ENCODE peak calls at places on chromosome 3, in seven cellular contexts. T is AG04450, K is GM06990, V is astrocyte of the spinal cord, N is WERI-Rb-1, C is body of pancreas, G is AG10803. F is an unnamed sample.

GRCh38 chr3:62935793-62936192 is 60.6 kb upstream of the CADPS start:
- DNase-seq in K (no peak), G (no peak), C (no peak), T (no peak), N (no peak), V (no peak), F (no peak)

GRCh38 chr3:195892355-195893120 is 15.8 kb downstream of the TNK2 start:
- DNase-seq in T (no peak), V (peak; percentile 76), G (peak; percentile 79), K (no peak), C (peak; percentile 59), N (no peak), F (no peak)

GRCh38 chr3:134802428-134803050 is 7.5 kb downstream of the EPHB1 start:
- DNase-seq in C (no peak), N (no peak), V (no peak), K (no peak), G (no peak), T (no peak), F (no peak)

GRCh38 chr3:155805204-155805801 is 775 bp downstream of the C3orf33 start:
- DNase-seq in C (peak; percentile 63), T (no peak), K (no peak), N (no peak), V (no peak), G (peak; percentile 30), F (no peak)

GRCh38 chr3:40109641-40110490 is 199.6 kb upstream of the EIF1B start:
- DNase-seq in N (no peak), T (no peak), V (no peak), K (no peak), G (no peak), C (peak; percentile 21), F (no peak)

GRCh38 chr3:165406425-165406824 is 210.2 kb upstream of the SLITRK3 start:
- DNase-seq in V (no peak), N (no peak), G (no peak), C (no peak), K (no peak), T (no peak), F (no peak)

GRCh38 chr3:46213201-46213600 is 5.1 kb upstream of the CCR1 start:
- DNase-seq in N (no peak), V (no peak), T (no peak), K (no peak), G (no peak), C (no peak), F (no peak)

GRCh38 chr3:130733236-130733884 is 13.3 kb downstream of the PIK3R4 start:
- DNase-seq in N (no peak), K (no peak), T (no peak), G (no peak), V (no peak), C (no peak), F (no peak)

GRCh38 chr3:192275741-192276355 is 451.5 kb downstream of the FGF12 start:
- DNase-seq in K (no peak), T (no peak), C (no peak), N (no peak), G (no peak), V (no peak), F (no peak)

GRCh38 chr3:73270839-73271483 is 209.5 kb downstream of the EBLN2 start:
- DNase-seq in C (peak; percentile 5), N (no peak), T (no peak), V (no peak), G (peak; percentile 89), K (no peak), F (no peak)

GRCh38 chr3:13224967-13225366 is 151.7 kb upstream of the IQSEC1 start:
- DNase-seq in K (no peak), G (no peak), C (no peak), T (no peak), N (no peak), V (no peak), F (no peak)

GRCh38 chr3:71201939-71202338 is 381.6 kb downstream of the FOXP1 start:
- DNase-seq in V (peak; percentile 75), T (no peak), G (peak; percentile 74), N (no peak), K (no peak), C (peak; percentile 78), F (no peak)

GRCh38 chr3:46187876-46188275 is 20.2 kb downstream of the CCR1 start:
- DNase-seq in C (no peak), V (peak; percentile 17), G (peak; percentile 30), T (no peak), K (peak; percentile 30), N (no peak), F (peak; percentile 88)

GRCh38 chr3:13657660-13658435 is 108.9 kb downstream of the FBLN2 start:
- DNase-seq in V (peak; percentile 15), K (peak; percentile 37), T (no peak), C (peak; percentile 63), N (peak; percentile 68), G (peak; percentile 24), F (no peak)

GRCh38 chr3:186258968-186259367 is 103.1 kb downstream of the DGKG start:
- DNase-seq in G (no peak), C (no peak), V (no peak), K (no peak), T (no peak), N (peak; percentile 33), F (no peak)

GRCh38 chr3:46897829-46898320 is 20.4 kb downstream of the PTH1R start:
- DNase-seq in T (no peak), G (no peak), C (no peak), K (no peak), N (no peak), V (no peak), F (no peak)

GRCh38 chr3:188974856-188975611 is 196.7 kb upstream of the TPRG1 start:
- DNase-seq in V (peak; percentile 86), N (no peak), C (peak; percentile 23), T (no peak), G (peak; percentile 63), K (no peak), F (no peak)

GRCh38 chr3:153163349-153164008 is 1.5 kb downstream of the RAP2B start:
- DNase-seq in T (no peak), V (no peak), N (no peak), G (peak; percentile 36), K (no peak), C (no peak), F (no peak)

GRCh38 chr3:31235062-31235704 is 297.5 kb upstream of the STT3B start:
- DNase-seq in T (no peak), K (no peak), N (no peak), G (no peak), C (no peak), V (no peak), F (no peak)

GRCh38 chr3:125374501-125374995 is 577 bp downstream of the ZNF148 start:
- DNase-seq in T (no peak), V (peak; percentile 40), K (no peak), N (peak; percentile 62), G (peak; percentile 43), C (peak; percentile 43), F (no peak)

DNA sequence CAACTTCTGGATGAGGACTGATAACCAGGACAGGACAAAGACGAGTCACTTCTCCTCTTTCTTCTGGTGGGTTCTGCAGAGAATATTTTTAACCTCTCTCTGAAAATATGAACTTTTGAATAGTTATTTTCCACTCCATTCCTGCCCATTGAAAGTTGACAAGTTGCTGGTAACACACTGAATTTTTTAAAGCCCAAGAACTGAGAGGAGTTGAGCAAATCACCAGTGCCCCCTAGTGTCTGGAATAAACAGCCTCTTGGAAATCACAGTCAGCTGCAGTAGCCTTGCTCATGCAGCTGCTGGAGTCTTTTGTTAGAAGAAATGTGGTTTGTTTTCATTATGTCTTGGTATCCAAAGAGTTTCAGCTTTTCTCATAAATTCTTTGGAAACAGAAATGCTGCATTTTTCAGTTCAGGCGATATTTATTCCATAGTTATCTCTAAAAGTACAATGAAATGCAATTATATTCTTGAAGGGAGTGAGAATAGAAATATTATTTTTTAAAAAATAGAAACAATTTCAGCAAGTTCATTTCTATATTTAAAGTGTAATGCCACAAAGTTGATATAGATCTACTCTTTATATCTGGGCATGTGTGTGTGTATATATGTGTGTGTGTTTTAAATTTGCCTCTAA is 741.0 kb upstream of the CBLB start:
- DNase-seq in T (peak; percentile 87), G (peak; percentile 93), K (peak; percentile 51), C (peak; percentile 57), N (peak; percentile 66), V (peak; percentile 97), F (peak; percentile 51)
- H3K4me3 ChIP-seq in T (no peak overlapping the region), G (no peak overlapping the region), K (no peak overlapping the region), C (no peak overlapping the region), N (no peak overlapping the region), V (no peak overlapping the region), F (no peak overlapping the region)

DNA sequence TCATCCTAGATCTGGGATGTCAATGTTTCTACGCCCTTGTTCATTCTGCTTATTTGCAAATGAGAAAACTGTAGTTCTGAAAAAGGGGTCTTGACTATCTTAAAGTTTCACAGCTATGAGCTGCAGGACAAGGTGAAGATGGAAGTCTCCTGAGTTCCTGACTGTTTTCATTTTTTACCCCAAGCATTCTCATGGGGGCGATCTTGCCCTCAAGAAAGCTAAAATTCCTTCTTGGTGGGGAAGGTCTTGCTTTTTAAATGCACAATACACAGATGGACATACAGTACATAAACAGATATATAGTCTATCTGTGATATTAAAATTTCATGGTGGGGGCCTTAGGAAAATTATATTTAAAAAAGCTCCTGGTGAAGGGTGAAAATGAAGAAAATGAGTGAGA is 32.4 kb downstream of the MASP1 start:
- DNase-seq in T (no peak), V (no peak), K (no peak), G (no peak), C (no peak), N (no peak), F (no peak)
- TF ChIP-seq CTCF in T (no peak), V (no peak), K (no peak), G (no peak), C (no peak), N (no peak), F (peak; percentile 49)

DNA sequence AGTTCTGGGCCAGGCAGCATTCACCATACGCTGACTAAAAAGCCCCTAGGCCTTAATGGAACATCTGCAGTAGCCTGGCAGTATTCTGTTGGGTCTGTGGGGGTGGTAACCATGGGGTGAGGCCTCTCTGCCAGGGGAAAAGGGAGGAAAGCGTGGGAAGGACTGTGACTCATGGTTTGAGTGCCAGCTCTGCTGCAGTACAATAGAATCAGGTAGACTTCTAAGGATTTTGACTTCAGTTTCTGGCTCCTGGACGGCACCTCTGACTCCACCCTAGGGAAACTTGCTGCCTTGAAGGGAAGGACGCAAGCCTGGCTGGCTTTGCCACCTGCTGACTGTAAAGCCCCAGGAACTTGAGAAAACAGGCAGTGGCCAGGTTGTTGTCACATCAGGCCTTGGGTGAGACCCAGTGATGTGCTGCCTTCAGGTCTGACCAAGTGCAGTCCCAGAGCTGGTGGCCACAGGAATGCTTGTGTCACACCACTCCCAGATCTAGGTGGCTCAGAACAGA is 148.6 kb downstream of the SUCNR1 start:
- DNase-seq in K (peak; percentile 6), V (peak; percentile 55), C (no peak), T (no peak), G (peak; percentile 28), N (no peak), F (peak; percentile 45)
- H3K4me3 ChIP-seq in K (no peak overlapping the region), V (no peak overlapping the region), C (no peak overlapping the region), T (no peak overlapping the region), G (no peak overlapping the region), N (no peak overlapping the region), F (no peak overlapping the region)

DNA sequence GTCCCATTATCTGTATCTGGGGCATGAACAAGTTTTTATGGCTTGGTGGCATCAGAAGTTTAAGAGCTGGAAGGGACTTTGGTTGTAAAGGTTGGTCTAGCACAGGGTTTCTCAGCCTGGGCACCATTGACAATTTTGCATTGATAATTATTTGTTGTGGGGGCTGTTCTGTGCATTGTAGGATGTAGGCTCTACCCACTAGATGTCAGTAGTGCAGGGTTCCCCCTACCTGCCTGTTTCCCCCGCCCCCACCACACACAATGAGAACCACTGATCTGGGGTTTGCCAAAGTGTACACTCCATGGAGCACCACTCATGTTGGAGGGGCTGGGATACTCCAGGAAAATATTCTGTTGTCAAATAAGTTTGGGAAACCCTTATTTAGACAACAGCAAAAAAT is 42.7 kb downstream of the PLCL2 start:
- DNase-seq in G (no peak), N (peak; percentile 32), C (no peak), T (no peak), K (no peak), V (no peak), F (no peak)
- TF ChIP-seq CTCF in G (no peak), N (peak; percentile 56), C (no peak), T (no peak), K (peak; percentile 53), V (no peak), F (peak; percentile 20)

F was measured in epithelial cell of proximal tubule.